ENCODE peak calls at places on chromosome 3, in nine cellular contexts. U, A, Z, V, D, J, G, H and L are unnamed samples.

GRCh38 chr3:123755508-123755907 is 128.6 kb downstream of the MYLK start:
- DNase-seq in U (no peak), A (no peak), Z (no peak), V (no peak), D (no peak), J (no peak), G (no peak), H (no peak), L (no peak)

GRCh38 chr3:9180764-9181117 is 68.7 kb downstream of the SRGAP3 start:
- DNase-seq in U (no peak), A (no peak), Z (no peak), V (no peak), D (no peak), J (no peak), G (no peak), H (no peak), L (peak; percentile 5)

GRCh38 chr3:159637895-159638542 is 350.6 kb upstream of the IL12A start:
- DNase-seq in U (peak; percentile 79), A (no peak), Z (peak; percentile 34), V (no peak), D (no peak), J (no peak), G (no peak), H (no peak), L (no peak)

GRCh38 chr3:108292905-108293328 is 3.4 kb upstream of the HHLA2 start:
- DNase-seq in U (no peak), A (no peak), Z (no peak), V (no peak), D (no peak), J (no peak), G (no peak), H (no peak), L (no peak)

GRCh38 chr3:163327086-163327485 is 1751.2 kb downstream of the SI start:
- DNase-seq in U (no peak), A (no peak), Z (peak; percentile 75), V (no peak), D (no peak), J (no peak), G (no peak), H (no peak), L (no peak)

GRCh38 chr3:122091602-122092006 is 36.4 kb downstream of the CD86 start:
- DNase-seq in U (no peak), A (no peak), Z (no peak), V (no peak), D (no peak), J (no peak), G (no peak), H (no peak), L (no peak)

GRCh38 chr3:189419022-189419421 is 212.2 kb upstream of the TP63 start:
- DNase-seq in U (no peak), A (no peak), Z (no peak), V (no peak), D (no peak), J (no peak), G (no peak), H (no peak), L (no peak)

GRCh38 chr3:157130138-157130880 is 29.6 kb downstream of the CCNL1 start:
- DNase-seq in U (peak; percentile 64), A (peak; percentile 79), Z (peak; percentile 89), V (peak; percentile 76), D (peak; percentile 75), J (peak; percentile 38), G (no peak), H (peak; percentile 91), L (peak; percentile 82)

GRCh38 chr3:82133070-82133606 is 371.7 kb upstream of the GBE1 start:
- DNase-seq in U (peak; percentile 63), A (peak; percentile 80), Z (peak; percentile 58), V (peak; percentile 67), D (peak; percentile 43), J (peak; percentile 26), G (peak; percentile 75), H (peak; percentile 23), L (peak; percentile 26)

GRCh38 chr3:3666664-3667063 is 132.6 kb upstream of the LRRN1 start:
- DNase-seq in U (no peak), A (no peak), Z (no peak), V (no peak), D (no peak), J (no peak), G (no peak), H (no peak), L (no peak)

GRCh38 chr3:166282931-166283330 is 445.7 kb upstream of the BCHE start:
- DNase-seq in U (no peak), A (no peak), Z (no peak), V (no peak), D (no peak), J (no peak), G (no peak), H (no peak), L (no peak)

GRCh38 chr3:117837391-117837790 is 1127.8 kb downstream of the TUSC7 start:
- DNase-seq in U (no peak), A (no peak), Z (no peak), V (no peak), D (no peak), J (no peak), G (no peak), H (no peak), L (no peak)

GRCh38 chr3:8712045-8712870 is 21.3 kb upstream of the CAV3 start:
- DNase-seq in U (peak; percentile 34), A (peak; percentile 8), Z (no peak), V (no peak), D (no peak), J (no peak), G (no peak), H (no peak), L (no peak)

GRCh38 chr3:46027736-46028397 is 584 bp upstream of the XCR1 start:
- DNase-seq in U (no peak), A (no peak), Z (peak; percentile 48), V (no peak), D (no peak), J (no peak), G (no peak), H (no peak), L (no peak)

GRCh38 chr3:179829391-179829790 is 176.6 kb downstream of the USP13 start:
- DNase-seq in U (no peak), A (no peak), Z (no peak), V (no peak), D (no peak), J (no peak), G (no peak), H (no peak), L (no peak)

DNA sequence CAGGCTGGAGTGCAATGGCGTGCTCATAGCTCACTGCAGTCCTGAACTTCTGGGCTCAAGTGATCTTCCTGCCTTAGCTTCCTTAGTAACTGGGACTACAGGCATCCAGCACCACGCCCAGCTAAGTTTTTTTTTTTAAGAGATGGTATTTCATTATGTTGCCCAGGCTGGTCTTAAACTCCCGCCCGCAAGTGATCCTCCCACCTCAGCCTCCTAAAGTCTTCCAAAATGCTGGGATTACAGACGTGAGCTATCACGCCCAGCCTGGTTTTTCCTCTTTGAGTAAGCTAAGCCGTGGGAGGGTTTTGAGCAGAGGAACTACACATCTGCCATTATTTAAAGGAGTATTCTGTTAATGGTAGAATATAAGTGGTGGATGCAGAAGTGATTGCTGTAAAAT is 7.4 kb upstream of the LRRFIP2 start:
- DNase-seq in U (no peak), A (peak; percentile 43), Z (no peak), V (no peak), D (no peak), J (no peak), G (no peak), H (no peak), L (no peak)
- H3K4me1 ChIP-seq in U (peaks cover 10% of the 10 kb centered on the region), A (no peaks in the 10 kb centered on the region), Z (peaks cover 5% of the 10 kb centered on the region), V (peaks cover 31% of the 10 kb centered on the region), D (peaks cover 49% of the 10 kb centered on the region), J (peaks cover 44% of the 10 kb centered on the region), G (peaks cover 12% of the 10 kb centered on the region), H (peaks cover 12% of the 10 kb centered on the region), L (peaks cover 7% of the 10 kb centered on the region)

GRCh38 chr3:43298292-43298691 is 12.0 kb downstream of the SNRK start:
- DNase-seq in U (no peak), A (no peak), Z (no peak), V (no peak), D (no peak), J (no peak), G (peak; percentile 34), H (no peak), L (no peak)

GRCh38 chr3:43291546-43291945 is 5.2 kb downstream of the SNRK start:
- DNase-seq in U (no peak), A (no peak), Z (peak; percentile 8), V (no peak), D (no peak), J (no peak), G (no peak), H (no peak), L (no peak)

GRCh38 chr3:43298761-43299160 is 12.4 kb downstream of the SNRK start:
- DNase-seq in U (no peak), A (no peak), Z (no peak), V (no peak), D (no peak), J (no peak), G (no peak), H (peak; percentile 22), L (no peak)

GRCh38 chr3:43296565-43296964 is 10.2 kb downstream of the SNRK start:
- DNase-seq in U (peak; percentile 23), A (peak; percentile 48), Z (no peak), V (peak; percentile 65), D (no peak), J (no peak), G (no peak), H (peak; percentile 85), L (peak; percentile 86)

GRCh38 chr3:43294975-43295374 is 8.6 kb downstream of the SNRK start:
- DNase-seq in U (no peak), A (no peak), Z (no peak), V (no peak), D (no peak), J (no peak), G (no peak), H (no peak), L (no peak)
- H3K4me1 ChIP-seq in U (peaks cover 14% of the 10 kb centered on the region), A (no peaks in the 10 kb centered on the region), Z (peaks cover 3% of the 10 kb centered on the region), V (no peaks in the 10 kb centered on the region), D (peaks cover 28% of the 10 kb centered on the region), J (peaks cover 83% of the 10 kb centered on the region), G (peaks cover 94% of the 10 kb centered on the region), H (peaks cover 89% of the 10 kb centered on the region), L (peaks cover 92% of the 10 kb centered on the region)

GRCh38 chr3:183031826-183032225 is 51.5 kb upstream of the DCUN1D1 start:
- DNase-seq in U (no peak), A (no peak), Z (no peak), V (no peak), D (no peak), J (no peak), G (no peak), H (no peak), L (no peak)
- H3K4me1 ChIP-seq in U (peaks cover 4% of the 10 kb centered on the region), A (no peaks in the 10 kb centered on the region), Z (peaks cover 3% of the 10 kb centered on the region), V (no peaks in the 10 kb centered on the region), D (no peaks in the 10 kb centered on the region), J (peaks cover 5% of the 10 kb centered on the region), G (no peaks in the 10 kb centered on the region), H (no peaks in the 10 kb centered on the region), L (no peaks in the 10 kb centered on the region)

DNA sequence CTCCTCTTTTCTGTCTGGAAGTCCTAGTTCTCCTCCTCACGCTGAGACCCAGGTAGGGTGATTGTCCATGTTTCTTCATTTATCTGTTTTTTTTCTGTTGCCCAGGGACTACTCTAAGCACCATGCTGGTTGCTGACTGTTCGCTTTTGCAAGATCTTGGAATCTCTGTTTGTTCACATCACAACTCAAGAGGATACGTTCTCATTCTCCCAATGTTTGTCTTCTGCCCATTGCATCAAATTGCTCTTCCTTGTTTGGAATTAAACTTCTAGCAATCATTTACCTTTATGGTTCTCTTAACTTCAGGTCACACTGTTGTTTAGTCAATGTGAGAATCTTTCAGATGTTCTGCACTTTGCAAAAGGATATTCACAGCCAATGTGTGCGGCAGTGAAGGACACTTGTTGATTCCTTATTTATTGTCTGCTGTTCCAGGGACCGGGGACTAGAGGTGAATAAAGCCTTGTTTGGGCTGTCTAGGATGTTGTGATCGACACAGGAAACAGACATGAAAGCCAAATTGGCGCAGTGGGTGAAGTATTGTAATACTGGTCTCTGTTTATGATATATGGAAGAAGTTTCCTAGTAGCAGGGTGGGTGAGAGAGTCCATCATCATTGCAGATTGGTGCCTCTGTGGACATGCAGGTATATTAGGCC is 24.5 kb downstream of the LPP start:
- DNase-seq in U (no peak), A (no peak), Z (no peak), V (no peak), D (no peak), J (no peak), G (no peak), H (no peak), L (no peak)
- H3K4me1 ChIP-seq in U (peaks cover 19% of the 10 kb centered on the region), A (peaks cover 17% of the 10 kb centered on the region), Z (peaks cover 17% of the 10 kb centered on the region), V (peaks cover 62% of the 10 kb centered on the region), D (peaks cover 34% of the 10 kb centered on the region), J (peaks cover 32% of the 10 kb centered on the region), G (peaks cover 18% of the 10 kb centered on the region), H (peaks cover 12% of the 10 kb centered on the region), L (peaks cover 9% of the 10 kb centered on the region)